ENCODE peak calls at places on chromosome 12, in seven cellular contexts. Z is choroid plexus epithelial cell; G is stimulated activated CD8-positive, alpha-beta memory T cell treated with anti-CD3 and anti-CD28 coated beads, Interleukin-2, amount 100 ng/mL, for 1 hour; H is cardiac fibroblast; B is substantia nigra; M is AG08396; R is uterus. T is an unnamed sample.

GRCh38 chr12:115763376-115763775 is 514.1 kb downstream of the MED13L start:
- DNase-seq in G (no peak), M (no peak), R (no peak), B (no peak), Z (no peak), H (no peak), T (peak)

GRCh38 chr12:81992461-81992860 is 233.3 kb upstream of the PPFIA2 start:
- DNase-seq in G (peak), M (no peak), Z (peak), B (no peak), R (no peak), H (peak), T (peak)

GRCh38 chr12:6380141-6381121 is 3.5 kb upstream of the LTBR start:
- DNase-seq in Z (peak), M (peak), G (no peak), B (no peak), R (peak), H (peak), T (no peak)

GRCh38 chr12:92034858-92035401 is 110.7 kb downstream of the BTG1 start:
- DNase-seq in R (peak), Z (peak), G (peak), M (peak), H (peak), B (no peak), T (peak)

GRCh38 chr12:116397148-116397547 is 119.7 kb upstream of the MED13L start:
- DNase-seq in M (no peak), G (no peak), H (peak), R (no peak), Z (peak), B (no peak), T (no peak)

GRCh38 chr12:47222960-47223847 is 143.4 kb upstream of the AMIGO2 start:
- DNase-seq in M (no peak), G (no peak), H (peak), Z (no peak), R (no peak), B (no peak), T (peak)

GRCh38 chr12:130253866-130254265 is 83.8 kb upstream of the PIWIL1 start:
- DNase-seq in B (no peak), Z (no peak), H (no peak), G (no peak), M (no peak), R (no peak), T (no peak)

GRCh38 chr12:87381747-87382146 is 647.5 kb downstream of the C12orf50 start:
- DNase-seq in M (no peak), Z (no peak), R (no peak), H (no peak), G (no peak), B (no peak), T (no peak)

GRCh38 chr12:116726749-116727148 is 11.1 kb downstream of the SPRING1 start:
- DNase-seq in Z (peak), R (no peak), H (peak), B (no peak), G (no peak), M (no peak), T (no peak)

GRCh38 chr12:31591308-31591901 is 469 bp upstream of the DENND5B start:
- DNase-seq in M (no peak), Z (peak), R (peak), H (peak), G (no peak), B (no peak), T (peak)

GRCh38 chr12:121538699-121539061 is 42.1 kb downstream of the KDM2B start:
- DNase-seq in G (no peak), B (no peak), M (peak), R (no peak), H (no peak), Z (no peak), T (no peak)

GRCh38 chr12:19198272-19198671 is 68.7 kb downstream of the PLEKHA5 start:
- DNase-seq in R (no peak), H (peak), Z (peak), G (no peak), B (no peak), M (no peak), T (peak)

GRCh38 chr12:56128669-56129209 is 672 bp downstream of the ESYT1 start:
- DNase-seq in R (no peak), G (no peak), M (peak), H (peak), Z (peak), B (peak), T (peak)

GRCh38 chr12:113875681-113876080 is 90.4 kb downstream of the RBM19 start:
- DNase-seq in B (no peak), M (no peak), Z (peak), H (peak), G (no peak), R (no peak), T (peak)

GRCh38 chr12:109948382-109948781 is 47.8 kb downstream of the GIT2 start:
- DNase-seq in H (no peak), B (no peak), R (no peak), Z (no peak), M (no peak), G (no peak), T (no peak)

GRCh38 chr12:84757978-84758377 is 154.6 kb downstream of the SLC6A15 start:
- DNase-seq in R (no peak), Z (peak), H (peak), B (no peak), G (no peak), M (peak), T (peak)

GRCh38 chr12:108332791-108333382 is 6.2 kb downstream of the CMKLR1 start:
- DNase-seq in H (no peak), Z (peak), G (no peak), R (peak), M (no peak), B (peak), T (no peak)